ENCODE peak calls at places on chromosomes 7 and 10, in six cellular contexts. One of them, this sample, is unnamed.

GRCh38 chr10:132293416-132294195 is 14.1 kb downstream of the STK32C start:
- DNase-seq in hepatic stellate cell: no peak
- DNase-seq in OCI-LY7: no peak
- DNase-seq in GM12891: no peak
- DNase-seq in GM03348: no peak
- DNase-seq in activated effector memory CD4-positive, alpha-beta T cell treated with anti-CD3 and anti-CD28 coated beads, Interleukin-2, amount 50 U/mL, for 16 hours: peak
- DNase-seq in this sample: no peak

GRCh38 chr7:70837589-70837988 is 294.4 kb upstream of the GALNT17 start:
- DNase-seq in GM03348: no peak
- DNase-seq in GM12891: no peak
- DNase-seq in activated effector memory CD4-positive, alpha-beta T cell treated with anti-CD3 and anti-CD28 coated beads, Interleukin-2, amount 50 U/mL, for 16 hours: no peak
- DNase-seq in OCI-LY7: no peak
- DNase-seq in hepatic stellate cell: no peak
- DNase-seq in this sample: no peak

GRCh38 chr7:15560968-15561367 is 847 bp downstream of the AGMO start:
- DNase-seq in GM12891: no peak
- DNase-seq in activated effector memory CD4-positive, alpha-beta T cell treated with anti-CD3 and anti-CD28 coated beads, Interleukin-2, amount 50 U/mL, for 16 hours: no peak
- DNase-seq in OCI-LY7: no peak
- DNase-seq in GM03348: no peak
- DNase-seq in hepatic stellate cell: no peak
- DNase-seq in this sample: no peak

GRCh38 chr7:113281223-113281622 is 162.9 kb upstream of the SMIM30 start:
- DNase-seq in hepatic stellate cell: no peak
- DNase-seq in GM12891: no peak
- DNase-seq in OCI-LY7: no peak
- DNase-seq in GM03348: no peak
- DNase-seq in activated effector memory CD4-positive, alpha-beta T cell treated with anti-CD3 and anti-CD28 coated beads, Interleukin-2, amount 50 U/mL, for 16 hours: no peak
- DNase-seq in this sample: no peak

GRCh38 chr7:140650367-140650766 is 9.8 kb upstream of the DENND2A start:
- DNase-seq in OCI-LY7: no peak
- DNase-seq in hepatic stellate cell: no peak
- DNase-seq in activated effector memory CD4-positive, alpha-beta T cell treated with anti-CD3 and anti-CD28 coated beads, Interleukin-2, amount 50 U/mL, for 16 hours: peak
- DNase-seq in GM12891: no peak
- DNase-seq in GM03348: no peak
- DNase-seq in this sample: no peak

GRCh38 chr10:34530778-34531177 is 284.3 kb downstream of the PARD3 start:
- DNase-seq in GM03348: no peak
- DNase-seq in OCI-LY7: no peak
- DNase-seq in GM12891: no peak
- DNase-seq in activated effector memory CD4-positive, alpha-beta T cell treated with anti-CD3 and anti-CD28 coated beads, Interleukin-2, amount 50 U/mL, for 16 hours: no peak
- DNase-seq in hepatic stellate cell: no peak
- DNase-seq in this sample: no peak

GRCh38 chr7:100162874-100163533 is 4.5 kb upstream of the TRAPPC14 start:
- DNase-seq in GM12891: no peak
- DNase-seq in hepatic stellate cell: no peak
- DNase-seq in OCI-LY7: peak
- DNase-seq in activated effector memory CD4-positive, alpha-beta T cell treated with anti-CD3 and anti-CD28 coated beads, Interleukin-2, amount 50 U/mL, for 16 hours: no peak
- DNase-seq in GM03348: no peak
- DNase-seq in this sample: no peak

GRCh38 chr7:35831208-35831607 is 30.4 kb downstream of the SEPTIN7 start:
- DNase-seq in activated effector memory CD4-positive, alpha-beta T cell treated with anti-CD3 and anti-CD28 coated beads, Interleukin-2, amount 50 U/mL, for 16 hours: no peak
- DNase-seq in OCI-LY7: no peak
- DNase-seq in GM12891: no peak
- DNase-seq in hepatic stellate cell: peak
- DNase-seq in GM03348: peak
- DNase-seq in this sample: no peak

GRCh38 chr10:108204528-108205313 is 1040.2 kb upstream of the SORCS1 start:
- DNase-seq in GM03348: peak
- DNase-seq in hepatic stellate cell: no peak
- DNase-seq in GM12891: no peak
- DNase-seq in activated effector memory CD4-positive, alpha-beta T cell treated with anti-CD3 and anti-CD28 coated beads, Interleukin-2, amount 50 U/mL, for 16 hours: no peak
- DNase-seq in OCI-LY7: peak
- DNase-seq in this sample: no peak

GRCh38 chr7:37482953-37483352 is 34.3 kb upstream of the ELMO1 start:
- DNase-seq in OCI-LY7: no peak
- DNase-seq in activated effector memory CD4-positive, alpha-beta T cell treated with anti-CD3 and anti-CD28 coated beads, Interleukin-2, amount 50 U/mL, for 16 hours: no peak
- DNase-seq in hepatic stellate cell: no peak
- DNase-seq in GM12891: no peak
- DNase-seq in GM03348: no peak
- DNase-seq in this sample: no peak

GRCh38 chr10:121597504-121598241 is 571 bp downstream of the FGFR2 start:
- DNase-seq in hepatic stellate cell: no peak
- DNase-seq in activated effector memory CD4-positive, alpha-beta T cell treated with anti-CD3 and anti-CD28 coated beads, Interleukin-2, amount 50 U/mL, for 16 hours: no peak
- DNase-seq in GM03348: peak
- DNase-seq in GM12891: peak
- DNase-seq in OCI-LY7: no peak
- DNase-seq in this sample: no peak

GRCh38 chr10:16491933-16492332 is 29.7 kb downstream of the C1QL3 start:
- DNase-seq in OCI-LY7: no peak
- DNase-seq in GM12891: no peak
- DNase-seq in activated effector memory CD4-positive, alpha-beta T cell treated with anti-CD3 and anti-CD28 coated beads, Interleukin-2, amount 50 U/mL, for 16 hours: no peak
- DNase-seq in GM03348: no peak
- DNase-seq in hepatic stellate cell: no peak
- DNase-seq in this sample: no peak

GRCh38 chr7:131235489-131236317 is 92.0 kb upstream of the MKLN1 start:
- DNase-seq in GM12891: no peak
- DNase-seq in activated effector memory CD4-positive, alpha-beta T cell treated with anti-CD3 and anti-CD28 coated beads, Interleukin-2, amount 50 U/mL, for 16 hours: peak
- DNase-seq in OCI-LY7: no peak
- DNase-seq in GM03348: peak
- DNase-seq in hepatic stellate cell: peak
- DNase-seq in this sample: peak

GRCh38 chr7:1940402-1940786 is 270.3 kb downstream of the ELFN1 start:
- DNase-seq in hepatic stellate cell: peak
- DNase-seq in GM03348: no peak
- DNase-seq in activated effector memory CD4-positive, alpha-beta T cell treated with anti-CD3 and anti-CD28 coated beads, Interleukin-2, amount 50 U/mL, for 16 hours: peak
- DNase-seq in OCI-LY7: peak
- DNase-seq in GM12891: peak
- DNase-seq in this sample: no peak

GRCh38 chr7:148918058-148918596 is 34.0 kb upstream of the EZH2 start:
- DNase-seq in GM12891: no peak
- DNase-seq in activated effector memory CD4-positive, alpha-beta T cell treated with anti-CD3 and anti-CD28 coated beads, Interleukin-2, amount 50 U/mL, for 16 hours: peak
- DNase-seq in hepatic stellate cell: no peak
- DNase-seq in OCI-LY7: no peak
- DNase-seq in GM03348: no peak
- DNase-seq in this sample: no peak

GRCh38 chr7:120216947-120217346 is 56.0 kb upstream of the KCND2 start:
- DNase-seq in GM03348: no peak
- DNase-seq in activated effector memory CD4-positive, alpha-beta T cell treated with anti-CD3 and anti-CD28 coated beads, Interleukin-2, amount 50 U/mL, for 16 hours: no peak
- DNase-seq in hepatic stellate cell: no peak
- DNase-seq in GM12891: no peak
- DNase-seq in OCI-LY7: no peak
- DNase-seq in this sample: no peak

GRCh38 chr10:124318076-124318475 is 100.6 kb downstream of the OAT start:
- DNase-seq in GM12891: no peak
- DNase-seq in activated effector memory CD4-positive, alpha-beta T cell treated with anti-CD3 and anti-CD28 coated beads, Interleukin-2, amount 50 U/mL, for 16 hours: no peak
- DNase-seq in GM03348: no peak
- DNase-seq in OCI-LY7: no peak
- DNase-seq in hepatic stellate cell: no peak
- DNase-seq in this sample: no peak

GRCh38 chr7:113370910-113371309 is 252.6 kb upstream of the SMIM30 start:
- DNase-seq in GM12891: no peak
- DNase-seq in activated effector memory CD4-positive, alpha-beta T cell treated with anti-CD3 and anti-CD28 coated beads, Interleukin-2, amount 50 U/mL, for 16 hours: no peak
- DNase-seq in hepatic stellate cell: no peak
- DNase-seq in GM03348: peak
- DNase-seq in OCI-LY7: no peak
- DNase-seq in this sample: peak

GRCh38 chr10:69936091-69936490 is 116.6 kb upstream of the MACROH2A2 start:
- DNase-seq in hepatic stellate cell: peak
- DNase-seq in OCI-LY7: peak
- DNase-seq in activated effector memory CD4-positive, alpha-beta T cell treated with anti-CD3 and anti-CD28 coated beads, Interleukin-2, amount 50 U/mL, for 16 hours: no peak
- DNase-seq in GM03348: peak
- DNase-seq in GM12891: peak
- DNase-seq in this sample: no peak

GRCh38 chr10:85319150-85319549 is 990.8 kb downstream of the CCSER2 start:
- DNase-seq in GM12891: no peak
- DNase-seq in GM03348: no peak
- DNase-seq in OCI-LY7: no peak
- DNase-seq in hepatic stellate cell: no peak
- DNase-seq in activated effector memory CD4-positive, alpha-beta T cell treated with anti-CD3 and anti-CD28 coated beads, Interleukin-2, amount 50 U/mL, for 16 hours: no peak
- DNase-seq in this sample: no peak

GRCh38 chr7:47636111-47636692 is 54.3 kb upstream of the TNS3 start:
- DNase-seq in hepatic stellate cell: peak
- DNase-seq in OCI-LY7: no peak
- DNase-seq in activated effector memory CD4-positive, alpha-beta T cell treated with anti-CD3 and anti-CD28 coated beads, Interleukin-2, amount 50 U/mL, for 16 hours: no peak
- DNase-seq in GM03348: no peak
- DNase-seq in GM12891: no peak
- DNase-seq in this sample: no peak

GRCh38 chr7:106015586-106016218 is 52.6 kb downstream of the CDHR3 start:
- DNase-seq in activated effector memory CD4-positive, alpha-beta T cell treated with anti-CD3 and anti-CD28 coated beads, Interleukin-2, amount 50 U/mL, for 16 hours: no peak
- DNase-seq in OCI-LY7: no peak
- DNase-seq in hepatic stellate cell: no peak
- DNase-seq in GM03348: no peak
- DNase-seq in GM12891: no peak
- DNase-seq in this sample: no peak

GRCh38 chr10:126373982-126374381 is 14.3 kb downstream of the ADAM12 start:
- DNase-seq in OCI-LY7: no peak
- DNase-seq in GM03348: no peak
- DNase-seq in hepatic stellate cell: no peak
- DNase-seq in GM12891: no peak
- DNase-seq in activated effector memory CD4-positive, alpha-beta T cell treated with anti-CD3 and anti-CD28 coated beads, Interleukin-2, amount 50 U/mL, for 16 hours: no peak
- DNase-seq in this sample: no peak

GRCh38 chr7:156612930-156613329 is 27.6 kb upstream of the RNF32 start:
- DNase-seq in GM03348: no peak
- DNase-seq in GM12891: no peak
- DNase-seq in OCI-LY7: no peak
- DNase-seq in hepatic stellate cell: no peak
- DNase-seq in activated effector memory CD4-positive, alpha-beta T cell treated with anti-CD3 and anti-CD28 coated beads, Interleukin-2, amount 50 U/mL, for 16 hours: peak
- DNase-seq in this sample: no peak

This sample was measured in AG09319.